ENCODE peak calls at places on chromosomes 7 and 10, in five cellular contexts. G is HuH-7.5; T is stimulated activated CD4-positive, alpha-beta T cell treated with anti-CD3 and anti-CD28 coated beads, Interleukin-2, amount 100 ng/mL, for 24 hours; N is NB4; Q is foreskin fibroblast. L is an unnamed sample.
A peak's percentile ranks its signal among the peaks of the same experiment; 100 is the strongest.

GRCh38 chr10:96324447-96324846 is 20.2 kb downstream of the DNTT start:
- DNase-seq in G (no peak), T (no peak), N (no peak), Q (no peak), L (no peak)

GRCh38 chr10:73759512-73760115 is 15.4 kb downstream of the SEC24C start:
- DNase-seq in G (no peak), T (no peak), N (no peak), Q (no peak), L (no peak)

GRCh38 chr10:92891885-92892705 is 43.8 kb downstream of the EXOC6 start:
- DNase-seq in G (peak; percentile 22), T (no peak), N (no peak), Q (peak; percentile 92), L (peak; percentile 96)

GRCh38 chr7:35728412-35729060 is 33.6 kb upstream of the HERPUD2 start:
- DNase-seq in G (no peak), T (no peak), N (peak; percentile 74), Q (no peak), L (no peak)

GRCh38 chr10:22911889-22912762 is 15.7 kb upstream of the ARMC3 start:
- DNase-seq in G (no peak), T (no peak), N (no peak), Q (peak; percentile 32), L (peak; percentile 56)

GRCh38 chr7:7416031-7416968 is 119.4 kb downstream of the COL28A1 start:
- DNase-seq in G (no peak), T (no peak), N (peak; percentile 49), Q (no peak), L (no peak)

GRCh38 chr10:21722209-21722608 is 188.2 kb downstream of the MLLT10 start:
- DNase-seq in G (no peak), T (no peak), N (no peak), Q (no peak), L (no peak)

GRCh38 chr7:103989785-103990775 is 622 bp upstream of the RELN start:
- DNase-seq in G (peak; percentile 70), T (no peak), N (no peak), Q (peak; percentile 38), L (peak; percentile 59)

GRCh38 chr7:138981332-138982203 is at the start of gene KIAA1549:
- DNase-seq in G (peak; percentile 73), T (peak; percentile 43), N (peak; percentile 90), Q (peak; percentile 90), L (peak; percentile 33)

GRCh38 chr10:108393111-108393510 is 1228.6 kb upstream of the SORCS1 start:
- DNase-seq in G (no peak), T (no peak), N (no peak), Q (peak; percentile 76), L (no peak)

GRCh38 chr10:58781873-58782488 is 269.3 kb downstream of the BICC1 start:
- DNase-seq in G (peak; percentile 8), T (no peak), N (peak; percentile 44), Q (peak; percentile 75), L (peak; percentile 42)